ENCODE peak calls at places on chromosomes 3 and 15, in nine cellular contexts. T is astrocyte of the spinal cord, L is aorta, Q is kidney epithelial cell, X is AG10803, P is heart left ventricle, G is H7, O is lower leg skin, F is fibroblast of pulmonary artery. Y is an unnamed sample.

GRCh38 chr3:47761046-47761445 is 20.6 kb downstream of the SMARCC1 start:
- DNase-seq in X (no peak), T (no peak), F (no peak), G (no peak), Q (no peak), O (no peak), L (no peak), P (no peak), Y (no peak)

GRCh38 chr3:167919590-167919989 is 176.1 kb downstream of the GOLIM4 start:
- DNase-seq in P (no peak), X (no peak), F (no peak), T (no peak), Q (no peak), L (no peak), O (no peak), G (no peak), Y (no peak)

GRCh38 chr3:45554001-45554691 is 40.4 kb upstream of the LIMD1 start:
- DNase-seq in G (no peak), F (peak; percentile 49), T (no peak), L (peak; percentile 76), X (peak; percentile 69), O (peak; percentile 30), Q (no peak), P (peak; percentile 87), Y (peak; percentile 43)

GRCh38 chr15:66188464-66188863 is 65.1 kb downstream of the MEGF11 start:
- DNase-seq in L (no peak), Q (no peak), T (no peak), O (no peak), G (no peak), X (no peak), F (no peak), P (no peak), Y (no peak)

GRCh38 chr3:122111974-122112373 is 56.8 kb downstream of the CD86 start:
- DNase-seq in O (no peak), L (no peak), P (no peak), G (no peak), Q (no peak), X (no peak), T (no peak), F (no peak), Y (no peak)

GRCh38 chr15:55250392-55250791 is 39.2 kb downstream of the RAB27A start:
- DNase-seq in F (peak; percentile 94), O (peak; percentile 36), X (peak; percentile 97), P (no peak), L (no peak), G (no peak), T (peak; percentile 2), Q (no peak), Y (peak; percentile 89)

GRCh38 chr15:50450678-50451077 is 26.5 kb downstream of the USP8 start:
- DNase-seq in P (no peak), F (no peak), X (no peak), Q (no peak), G (no peak), O (no peak), T (no peak), L (no peak), Y (no peak)

GRCh38 chr3:97464035-97464434 is 300.5 kb upstream of the ARL6 start:
- DNase-seq in F (no peak), P (no peak), O (no peak), X (no peak), G (peak; percentile 17), L (no peak), Q (no peak), T (no peak), Y (no peak)

GRCh38 chr3:113773381-113773780 is 26.5 kb downstream of the ATP6V1A start:
- DNase-seq in T (peak; percentile 80), F (peak; percentile 58), L (no peak), X (peak; percentile 84), P (no peak), Q (no peak), G (no peak), O (no peak), Y (peak; percentile 61)

GRCh38 chr3:125075738-125076137 is 19.9 kb upstream of the HEG1 start:
- DNase-seq in O (no peak), P (no peak), G (peak; percentile 75), T (no peak), L (no peak), F (no peak), Q (no peak), X (no peak), Y (no peak)

GRCh38 chr3:113468536-113468935 is 27.2 kb upstream of the CFAP44 start:
- DNase-seq in L (no peak), O (no peak), G (no peak), T (no peak), F (no peak), P (no peak), X (peak; percentile 1), Q (no peak), Y (no peak)

GRCh38 chr15:55823699-55824098 is 80.7 kb upstream of the PRTG start:
- DNase-seq in T (no peak), P (no peak), Q (no peak), F (peak; percentile 33), O (no peak), G (no peak), X (peak; percentile 38), L (no peak), Y (peak; percentile 58)

GRCh38 chr3:32963871-32964270 is 12.4 kb downstream of the CCR4 start:
- DNase-seq in T (no peak), F (no peak), X (no peak), G (no peak), L (no peak), P (no peak), O (no peak), Q (no peak), Y (no peak)

GRCh38 chr15:97563516-97563915 is 397.0 kb upstream of the ARRDC4 start:
- DNase-seq in T (no peak), G (no peak), P (no peak), F (no peak), L (no peak), O (no peak), X (no peak), Q (no peak), Y (no peak)

DNA sequence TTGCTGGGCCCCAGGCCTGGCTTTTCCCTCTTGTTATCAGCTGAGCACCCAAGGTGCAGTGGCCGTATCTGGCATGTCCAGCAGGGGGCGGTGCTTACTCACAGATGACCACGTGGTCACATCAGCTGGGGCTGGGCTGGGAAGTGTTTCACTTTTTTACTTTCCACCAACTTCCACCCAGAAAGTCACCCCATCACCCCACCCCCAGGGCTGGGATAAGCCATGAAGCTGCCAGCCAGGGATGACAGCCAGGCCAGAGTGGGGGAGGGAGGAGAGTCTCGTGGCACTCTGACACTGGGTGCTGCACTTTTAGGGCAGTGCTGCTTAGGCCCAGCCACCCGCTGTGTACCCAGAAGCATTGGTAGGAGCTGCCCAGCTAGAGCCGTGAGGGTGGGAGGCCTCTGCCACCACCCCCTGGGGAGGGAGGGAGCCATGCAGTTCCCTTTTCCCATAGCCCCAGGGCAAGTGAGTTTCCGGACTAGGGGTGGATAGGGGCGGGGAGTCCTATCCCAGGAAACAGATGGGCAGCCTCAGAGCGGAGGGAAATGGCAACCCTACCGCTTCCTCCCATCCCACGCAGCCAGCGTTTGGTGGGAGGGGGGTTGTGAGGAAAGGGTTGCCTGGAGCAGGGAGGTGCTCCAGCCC is 6.1 kb downstream of the PPCDC start:
- DNase-seq in P (peak; percentile 95), F (peak; percentile 91), Q (no peak), T (peak; percentile 81), L (peak; percentile 97), X (peak; percentile 89), G (peak; percentile 90), O (peak; percentile 93), Y (peak; percentile 91)
- H3K4me3 ChIP-seq in P (peak overlapping the region; percentile 36), F (peak overlapping the region; percentile 21), Q (no peak overlapping the region), T (no peak overlapping the region), L (no peak overlapping the region), X (peak overlapping the region; percentile 46), G (no peak overlapping the region), O (no peak overlapping the region), Y (peak overlapping the region; percentile 24)

GRCh38 chr15:47157827-47158226 is 559.5 kb upstream of the SEMA6D start:
- DNase-seq in T (no peak), L (no peak), Q (no peak), O (no peak), G (no peak), P (no peak), X (no peak), F (no peak), Y (no peak)
- H3K4me3 ChIP-seq in T (no peak overlapping the region), L (no peak overlapping the region), Q (no peak overlapping the region), O (no peak overlapping the region), G (no peak overlapping the region), P (no peak overlapping the region), X (no peak overlapping the region), F (no peak overlapping the region), Y (no peak overlapping the region)

DNA sequence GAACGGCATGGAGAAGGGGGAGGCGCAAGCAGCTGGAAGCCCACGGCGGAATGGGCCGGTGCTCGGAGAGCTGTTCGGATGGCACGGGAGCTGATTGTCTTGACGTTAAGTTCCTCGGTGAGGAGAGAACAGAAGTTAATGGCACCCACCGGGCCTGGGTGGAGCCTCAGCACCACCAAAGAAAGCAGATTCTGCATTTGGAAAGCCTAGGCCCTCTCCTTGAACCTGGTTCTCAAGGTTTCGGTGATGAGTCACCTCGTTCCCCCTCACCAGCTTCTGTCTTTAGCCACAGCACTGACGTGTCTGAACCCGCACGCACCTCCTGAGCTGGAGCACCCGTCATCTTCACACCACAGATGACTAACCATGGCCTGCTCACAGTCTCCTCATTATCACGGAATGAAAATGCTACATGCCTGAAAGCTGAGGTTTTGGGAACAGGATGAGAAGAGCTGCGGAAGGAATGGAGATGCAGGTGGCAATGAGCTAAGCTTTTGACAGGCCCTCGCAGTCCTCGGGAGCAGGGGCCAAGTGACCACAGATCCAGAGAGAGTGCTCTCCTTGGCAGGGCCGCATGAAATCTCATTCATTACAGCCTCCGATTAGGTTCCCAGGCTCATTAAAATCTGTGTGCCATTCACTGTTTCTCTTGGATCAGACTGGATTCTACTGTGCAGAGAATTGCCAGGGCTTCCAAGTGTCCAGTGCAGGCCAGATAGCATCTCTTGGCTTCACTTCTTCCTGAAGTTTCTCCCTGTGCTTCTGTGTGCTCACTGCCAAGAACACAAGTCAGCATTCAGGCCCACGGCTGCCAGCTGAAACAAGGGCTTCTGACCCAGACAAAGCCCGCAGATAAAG is 96.3 kb upstream of the DLG1 start:
- DNase-seq in F (peak; percentile 98), Q (peak; percentile 97), P (peak; percentile 82), T (peak; percentile 100), X (peak; percentile 100), G (peak; percentile 8), O (peak; percentile 74), L (peak; percentile 70), Y (peak; percentile 99)
- H3K4me3 ChIP-seq in F (no peak overlapping the region), Q (no peak overlapping the region), P (no peak overlapping the region), T (no peak overlapping the region), X (no peak overlapping the region), G (no peak overlapping the region), O (no peak overlapping the region), L (no peak overlapping the region), Y (no peak overlapping the region)

DNA sequence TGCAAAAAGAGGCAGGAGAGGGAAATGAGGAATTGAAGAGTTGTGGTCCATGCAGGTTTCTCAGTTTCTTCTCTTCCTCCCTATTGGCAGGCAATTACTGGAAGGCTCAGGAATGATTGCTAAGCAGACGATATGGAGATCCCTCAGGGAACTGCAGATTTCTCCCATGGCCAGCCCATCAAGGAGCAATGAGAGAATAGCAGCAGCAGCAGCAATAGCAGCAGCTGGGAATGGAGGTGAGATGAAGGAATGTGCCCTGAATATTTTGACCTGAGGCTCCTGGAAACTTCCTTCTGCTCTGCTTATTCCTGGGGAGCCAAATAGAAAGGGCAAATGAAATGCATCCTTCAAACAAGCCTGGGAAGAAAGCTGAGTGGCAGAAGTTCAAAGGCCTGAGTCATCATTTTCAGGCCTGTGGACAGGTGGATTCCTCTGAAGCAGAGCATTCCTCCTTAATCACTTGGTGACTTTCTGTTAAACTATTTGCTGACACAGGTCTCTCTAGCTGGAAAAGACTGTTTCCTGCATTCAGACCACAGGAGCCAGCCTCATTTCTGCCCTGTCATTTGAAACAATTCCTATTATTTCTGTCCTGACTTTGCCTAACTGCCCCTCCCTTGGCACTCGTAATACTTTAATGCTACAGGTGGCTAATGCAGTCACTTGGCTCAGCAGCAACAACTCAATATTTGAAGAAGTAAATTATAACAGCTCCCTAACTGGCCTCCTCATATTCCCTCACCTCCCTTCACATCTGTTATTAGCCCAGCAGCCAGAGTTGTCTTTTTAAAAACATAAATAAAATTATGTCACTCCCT is 146.9 kb upstream of the GADL1 start:
- DNase-seq in L (no peak), F (peak; percentile 70), P (no peak), G (peak; percentile 11), X (peak; percentile 85), Q (peak; percentile 98), T (peak; percentile 89), O (no peak), Y (peak; percentile 46)
- H3K4me3 ChIP-seq in L (no peak overlapping the region), F (no peak overlapping the region), P (no peak overlapping the region), G (no peak overlapping the region), X (no peak overlapping the region), Q (no peak overlapping the region), T (no peak overlapping the region), O (no peak overlapping the region), Y (no peak overlapping the region)

Y was measured in cardiac fibroblast.